ENCODE peak calls at places on chromosome 4, in seven cellular contexts. G, I, V, M, H, W and O are unnamed samples.

GRCh38 chr4:73528171-73528570 is 46.6 kb downstream of the AFM start:
- DNase-seq in G (no peak), I (no peak), V (no peak), M (no peak), H (no peak), W (no peak), O (no peak)

GRCh38 chr4:156749791-156750403 is 221.7 kb downstream of the PDGFC start:
- DNase-seq in G (no peak), I (no peak), V (no peak), M (no peak), H (no peak), W (no peak), O (no peak)

GRCh38 chr4:52592287-52592686 is 66.8 kb downstream of the USP46 start:
- DNase-seq in G (no peak), I (no peak), V (no peak), M (no peak), H (no peak), W (no peak), O (no peak)

GRCh38 chr4:3464911-3465697 is 2.0 kb downstream of the DOK7 start:
- DNase-seq in G (no peak), I (no peak), V (no peak), M (no peak), H (no peak), W (no peak), O (no peak)

GRCh38 chr4:47071863-47072441 is 40.6 kb downstream of the GABRB1 start:
- DNase-seq in G (no peak), I (no peak), V (no peak), M (no peak), H (no peak), W (no peak), O (no peak)

GRCh38 chr4:54254915-54255246 is 25.8 kb downstream of the PDGFRA start:
- DNase-seq in G (no peak), I (no peak), V (no peak), M (no peak), H (no peak), W (no peak), O (no peak)

GRCh38 chr4:143559757-143560147 is 46.2 kb downstream of the SMARCA5 start:
- DNase-seq in G (no peak), I (no peak), V (no peak), M (no peak), H (peak; percentile 10), W (no peak), O (no peak)

GRCh38 chr4:150962245-150962644 is 52.8 kb downstream of the LRBA start:
- DNase-seq in G (no peak), I (no peak), V (no peak), M (no peak), H (no peak), W (no peak), O (no peak)

GRCh38 chr4:87985097-87985886 is 9.8 kb downstream of the SPP1 start:
- DNase-seq in G (peak; percentile 74), I (peak; percentile 44), V (no peak), M (no peak), H (peak; percentile 43), W (peak; percentile 84), O (peak; percentile 53)

GRCh38 chr4:16289872-16290554 is 63.7 kb upstream of the TAPT1 start:
- DNase-seq in G (no peak), I (no peak), V (no peak), M (peak; percentile 12), H (peak; percentile 51), W (no peak), O (no peak)

GRCh38 chr4:126051709-126052424 is 737.1 kb downstream of the FAT4 start:
- DNase-seq in G (no peak), I (no peak), V (no peak), M (no peak), H (peak; percentile 54), W (no peak), O (peak; percentile 32)

GRCh38 chr4:185868983-185869938 is 57.3 kb upstream of the SORBS2 start:
- DNase-seq in G (no peak), I (no peak), V (no peak), M (no peak), H (no peak), W (no peak), O (no peak)

GRCh38 chr4:119632216-119632615 is 3.6 kb upstream of the PDE5A start:
- DNase-seq in G (no peak), I (no peak), V (no peak), M (no peak), H (no peak), W (no peak), O (no peak)

DNA sequence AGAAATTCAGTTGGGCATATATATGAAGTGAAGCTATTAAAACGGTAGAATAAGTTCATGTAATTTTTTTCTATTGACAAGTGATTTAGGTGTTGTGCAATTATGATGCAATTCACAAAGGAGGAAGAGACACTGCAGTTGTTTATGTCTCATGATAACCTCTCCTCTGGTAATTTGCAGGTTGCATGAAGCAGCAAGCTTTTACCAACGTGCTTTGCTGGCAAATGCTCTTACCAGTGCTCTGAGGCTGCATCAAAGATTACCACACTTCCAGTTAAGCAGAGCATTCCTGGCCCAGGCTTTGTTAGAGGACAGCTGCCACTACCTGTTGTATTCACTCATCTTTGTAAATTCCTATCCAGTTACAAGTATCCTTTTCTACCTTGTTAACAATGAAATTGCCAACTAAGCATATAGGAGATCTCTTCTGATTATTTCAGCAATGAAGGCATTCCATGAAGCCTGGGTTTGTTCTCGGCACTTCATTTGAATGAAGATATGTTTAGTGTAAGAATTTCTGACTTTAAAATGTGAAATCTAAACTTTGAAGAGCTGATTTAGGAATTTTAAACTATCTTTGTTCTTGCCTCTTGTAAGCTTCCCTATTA is 3.9 kb downstream of the TMEM33 start:
- DNase-seq in G (no peak), I (no peak), V (no peak), M (no peak), H (peak; percentile 14), W (peak; percentile 65), O (no peak)
- H3K27ac ChIP-seq in G (no peak overlapping the region), I (no peak overlapping the region), V (no peak overlapping the region), M (no peak overlapping the region), H (no peak overlapping the region), W (peak overlapping the region; percentile 57), O (no peak overlapping the region)

GRCh38 chr4:133186210-133186609 is 37.1 kb downstream of the PCDH10 start:
- DNase-seq in G (no peak), I (no peak), V (no peak), M (no peak), H (no peak), W (no peak), O (no peak)
- H3K27ac ChIP-seq in G (no peak overlapping the region), I (no peak overlapping the region), V (no peak overlapping the region), M (no peak overlapping the region), H (no peak overlapping the region), W (no peak overlapping the region), O (no peak overlapping the region)

GRCh38 chr4:13893221-13893620 is 265.7 kb upstream of the BOD1L1 start:
- DNase-seq in G (no peak), I (no peak), V (no peak), M (no peak), H (no peak), W (no peak), O (no peak)
- H3K27ac ChIP-seq in G (no peak overlapping the region), I (peak overlapping the region; percentile 33), V (no peak overlapping the region), M (no peak overlapping the region), H (peak overlapping the region; percentile 88), W (no peak overlapping the region), O (peak overlapping the region; percentile 66)

DNA sequence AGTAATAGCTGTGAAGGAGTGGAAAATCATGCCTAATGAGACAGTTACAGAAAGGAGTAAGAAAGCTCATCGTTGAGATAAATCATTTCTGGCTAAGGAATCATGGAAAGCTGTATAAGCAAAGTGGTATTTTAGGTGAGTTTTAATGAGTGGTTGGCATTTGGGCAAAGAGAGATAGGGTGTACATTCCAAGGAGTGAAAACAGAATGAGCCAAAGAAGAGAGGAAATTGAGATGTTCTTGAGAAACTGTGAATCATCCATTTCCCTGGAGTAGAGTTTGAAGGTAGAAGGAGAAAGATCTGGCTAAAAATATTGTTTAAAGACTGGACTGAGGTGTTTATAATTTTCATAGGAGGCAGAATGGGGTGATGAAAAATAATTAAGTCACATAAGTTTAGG is 9.5 kb downstream of the ARSJ start:
- DNase-seq in G (no peak), I (no peak), V (no peak), M (no peak), H (no peak), W (no peak), O (no peak)
- H3K27ac ChIP-seq in G (no peak overlapping the region), I (no peak overlapping the region), V (no peak overlapping the region), M (no peak overlapping the region), H (no peak overlapping the region), W (no peak overlapping the region), O (no peak overlapping the region)

DNA sequence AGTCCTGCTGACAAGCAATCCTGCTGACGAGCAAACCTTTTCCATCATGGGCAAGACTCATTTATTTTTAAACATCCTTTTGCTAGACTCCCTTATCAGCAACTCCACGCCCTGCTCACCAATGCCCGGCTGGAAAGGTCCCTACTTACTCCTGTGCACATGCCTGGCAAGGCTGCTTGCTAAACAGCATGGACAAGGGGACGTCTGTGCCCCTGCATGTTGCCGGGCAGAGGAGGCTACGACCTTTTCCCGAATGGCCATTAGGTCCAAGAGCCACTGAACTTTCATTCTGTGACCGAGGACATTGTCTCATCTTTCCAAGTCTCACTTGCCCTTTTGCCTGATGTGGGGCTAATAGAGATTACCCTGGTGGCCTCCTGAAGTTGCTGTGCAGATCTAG is 98.6 kb downstream of the MGST2 start:
- DNase-seq in G (no peak), I (no peak), V (peak; percentile 58), M (no peak), H (no peak), W (no peak), O (no peak)
- H3K27ac ChIP-seq in G (no peak overlapping the region), I (no peak overlapping the region), V (peak overlapping the region; percentile 80), M (no peak overlapping the region), H (no peak overlapping the region), W (no peak overlapping the region), O (peak overlapping the region; percentile 74)